ENCODE peak calls at places on chromosomes 6 and 20, in four cellular contexts. U, Q, D and W are unnamed samples.
A peak's percentile ranks its signal among the peaks of the same experiment; 100 is the strongest.

GRCh38 chr20:5509803-5510202 is 193.0 kb upstream of the PROKR2 start:
- DNase-seq in U (no peak), Q (no peak), D (no peak), W (no peak)

GRCh38 chr6:84260926-84261325 is 33.5 kb upstream of the CEP162 start:
- DNase-seq in U (no peak), Q (no peak), D (no peak), W (peak; percentile 52)

GRCh38 chr6:118281291-118281690 is 266.8 kb upstream of the PLN start:
- DNase-seq in U (no peak), Q (no peak), D (no peak), W (no peak)

GRCh38 chr6:168071620-168072019 is 7.4 kb downstream of the FRMD1 start:
- DNase-seq in U (peak; percentile 14), Q (no peak), D (no peak), W (no peak)

GRCh38 chr6:133833905-133834304 is 55.0 kb upstream of the TCF21 start:
- DNase-seq in U (no peak), Q (no peak), D (no peak), W (no peak)

GRCh38 chr6:102204336-102204735 is 810.8 kb downstream of the GRIK2 start:
- DNase-seq in U (no peak), Q (no peak), D (no peak), W (no peak)

GRCh38 chr6:26575494-26575939 is 21.2 kb upstream of the ABT1 start:
- DNase-seq in U (no peak), Q (no peak), D (no peak), W (no peak)

GRCh38 chr6:65399355-65400084 is 307.5 kb downstream of the EYS start:
- DNase-seq in U (no peak), Q (no peak), D (no peak), W (peak; percentile 9)

GRCh38 chr6:156686429-156686939 is 90.7 kb upstream of the ARID1B start:
- DNase-seq in U (peak; percentile 67), Q (no peak), D (no peak), W (no peak)

GRCh38 chr6:16585805-16586204 is 175.5 kb downstream of the ATXN1 start:
- DNase-seq in U (no peak), Q (no peak), D (no peak), W (no peak)

GRCh38 chr6:132812255-132812732 is 2.1 kb upstream of the RPS12 start:
- DNase-seq in U (no peak), Q (no peak), D (no peak), W (peak; percentile 51)

GRCh38 chr20:34997171-34997570 is 41.5 kb downstream of the MYH7B start:
- DNase-seq in U (no peak), Q (no peak), D (no peak), W (no peak)

GRCh38 chr6:146347090-146347489 is 196.5 kb upstream of the RAB32 start:
- DNase-seq in U (no peak), Q (no peak), D (no peak), W (no peak)

GRCh38 chr20:7113577-7114466 is 346.3 kb downstream of the BMP2 start:
- DNase-seq in U (peak; percentile 64), Q (no peak), D (no peak), W (peak; percentile 70)

GRCh38 chr6:22821664-22822320 is 252.4 kb downstream of the HDGFL1 start:
- DNase-seq in U (no peak), Q (no peak), D (no peak), W (peak; percentile 4)

GRCh38 chr6:79544939-79545450 is 7.8 kb upstream of the LCA5 start:
- DNase-seq in U (peak; percentile 98), Q (peak; percentile 24), D (no peak), W (peak; percentile 99)
- TF ChIP-seq CTCF in U (no peak), Q (peak; percentile 63), D (no peak), W (peak; percentile 25)

DNA sequence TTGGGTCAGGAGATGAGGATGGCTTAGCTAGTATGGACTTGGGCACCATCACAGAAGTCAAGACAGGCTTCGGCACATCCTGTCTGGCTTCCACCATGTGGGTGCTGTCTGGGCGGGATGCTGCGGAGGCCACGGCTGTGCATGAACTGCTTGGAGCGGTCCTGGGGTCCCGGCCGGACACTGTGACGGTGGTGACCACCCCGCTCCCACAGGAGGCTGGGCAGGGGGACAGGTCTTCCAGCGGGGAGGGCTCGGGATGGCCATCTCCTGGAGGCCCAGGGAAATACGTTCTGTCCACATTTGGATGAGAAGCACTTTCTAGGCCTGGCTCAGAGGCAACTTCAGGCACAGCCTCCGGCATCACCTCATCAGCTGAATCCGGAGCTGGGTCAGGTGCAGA is 32.1 kb upstream of the TCFL5 start:
- DNase-seq in U (no peak), Q (no peak), D (no peak), W (no peak)
- TF ChIP-seq CTCF in U (no peak), Q (no peak), D (no peak), W (peak; percentile 16)

GRCh38 chr20:32456869-32457421 is 98.8 kb downstream of the ASXL1 start:
- DNase-seq in U (peak; percentile 55), Q (peak; percentile 91), D (no peak), W (no peak)
- TF ChIP-seq CTCF in U (peak; percentile 91), Q (peak; percentile 99), D (peak; percentile 16), W (no peak)

GRCh38 chr20:62428396-62429160 is 1.2 kb upstream of the RBBP8NL start:
- DNase-seq in U (no peak), Q (no peak), D (no peak), W (no peak)

GRCh38 chr20:62428008-62428384 is 657 bp upstream of the RBBP8NL start:
- DNase-seq in U (no peak), Q (no peak), D (no peak), W (no peak)

GRCh38 chr20:62425281-62426058 is 1.9 kb downstream of the RBBP8NL start:
- DNase-seq in U (no peak), Q (no peak), D (no peak), W (no peak)

GRCh38 chr20:62426678-62427077 is 661 bp downstream of the RBBP8NL start:
- DNase-seq in U (peak; percentile 43), Q (peak; percentile 58), D (no peak), W (no peak)

GRCh38 chr20:62427172-62428007 is at the start of gene RBBP8NL:
- DNase-seq in U (peak; percentile 93), Q (peak; percentile 95), D (no peak), W (no peak)
- TF ChIP-seq CTCF in U (no peak), Q (peak; percentile 54), D (no peak), W (no peak)

DNA sequence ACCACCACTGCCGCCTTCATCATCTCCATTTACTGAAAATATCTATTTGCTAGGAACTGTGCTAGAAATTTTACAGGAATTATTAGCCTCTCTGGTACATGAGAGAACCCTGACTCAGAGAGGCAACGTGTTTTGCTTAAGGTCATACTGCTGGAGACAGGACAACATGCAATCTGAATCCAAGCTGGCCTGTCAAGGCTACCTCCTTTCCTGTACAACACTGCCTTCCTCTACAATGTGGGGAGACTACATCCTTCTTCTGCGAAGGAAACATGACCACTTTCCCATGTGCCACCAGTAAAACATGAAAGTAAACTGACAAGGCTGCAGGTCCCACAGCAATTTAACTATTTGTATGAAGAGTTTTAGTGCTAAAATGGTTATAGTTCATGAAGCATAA is 200.9 kb downstream of the BACH2 start:
- DNase-seq in U (no peak), Q (no peak), D (no peak), W (no peak)
- TF ChIP-seq CTCF in U (no peak), Q (no peak), D (no peak), W (no peak)

GRCh38 chr6:42095776-42096541 is 45.6 kb downstream of the TAF8 start:
- DNase-seq in U (no peak), Q (no peak), D (no peak), W (no peak)
- TF ChIP-seq CTCF in U (no peak), Q (no peak), D (no peak), W (no peak)

GRCh38 chr20:23293689-23294088 is 56.9 kb upstream of the NXT1 start:
- DNase-seq in U (no peak), Q (no peak), D (no peak), W (no peak)
- TF ChIP-seq CTCF in U (no peak), Q (no peak), D (no peak), W (no peak)

DNA sequence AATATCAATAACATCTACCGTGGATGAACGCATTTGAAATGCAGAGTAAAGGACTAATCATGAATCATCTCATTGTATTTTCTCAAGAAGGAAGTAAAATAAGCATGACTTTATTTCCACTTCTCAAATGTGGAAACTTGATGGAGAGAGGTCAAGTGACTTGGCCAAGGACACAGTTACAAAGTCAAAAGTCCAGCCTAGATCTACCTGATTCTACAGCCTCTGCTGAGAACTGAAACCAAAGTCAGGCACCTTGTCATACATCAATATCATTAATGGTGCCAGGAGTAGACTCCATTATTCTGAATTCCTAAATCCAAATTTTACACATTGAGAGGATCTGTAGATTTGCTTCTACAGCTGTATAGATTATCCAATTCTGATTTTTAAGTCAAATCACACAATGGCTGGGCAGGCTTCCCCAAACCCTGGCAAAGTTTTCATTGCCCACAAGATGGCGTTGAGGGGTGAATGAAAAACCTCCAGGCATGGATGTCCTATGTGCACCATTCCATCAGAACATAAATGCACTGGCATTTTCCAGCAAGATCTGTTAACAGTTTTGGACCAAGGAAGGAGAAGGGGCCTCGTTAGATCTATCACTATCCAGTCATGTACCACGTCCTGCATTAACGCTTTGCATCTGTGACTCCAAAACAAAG is 423.0 kb downstream of the MAFB start:
- DNase-seq in U (peak; percentile 72), Q (no peak), D (no peak), W (peak; percentile 75)
- TF ChIP-seq CTCF in U (peak; percentile 85), Q (peak; percentile 52), D (no peak), W (peak; percentile 51)